ENCODE peak calls at places on chromosomes 5 and 9, in four cellular contexts. B, G, Z and R are unnamed samples.
A peak's percentile ranks its signal among the peaks of the same experiment; 100 is the strongest.

GRCh38 chr5:74401566-74402320 is 238.8 kb downstream of the ENC1 start:
- DNase-seq in B (no peak), G (no peak), Z (no peak), R (no peak)

GRCh38 chr5:179953934-179954833 is 46.5 kb upstream of the TBC1D9B start:
- DNase-seq in B (no peak), G (no peak), Z (no peak), R (no peak)

GRCh38 chr5:71807909-71808308 is 88.8 kb downstream of the CARTPT start:
- DNase-seq in B (no peak), G (no peak), Z (no peak), R (no peak)

GRCh38 chr9:85600675-85601263 is 141.0 kb downstream of the AGTPBP1 start:
- DNase-seq in B (peak; percentile 69), G (no peak), Z (no peak), R (no peak)

GRCh38 chr5:10288600-10289213 is 19.0 kb downstream of the CMBL start:
- DNase-seq in B (no peak), G (no peak), Z (no peak), R (no peak)

GRCh38 chr9:138071731-138072130 is 194.1 kb downstream of the CACNA1B start:
- DNase-seq in B (no peak), G (no peak), Z (no peak), R (no peak)

GRCh38 chr9:70933318-70933717 is 188.1 kb downstream of the TRPM3 start:
- DNase-seq in B (no peak), G (no peak), Z (no peak), R (no peak)

GRCh38 chr5:75736273-75736672 is 19.0 kb upstream of the POC5 start:
- DNase-seq in B (no peak), G (no peak), Z (no peak), R (no peak)

GRCh38 chr9:22416692-22417060 is 29.9 kb upstream of the DMRTA1 start:
- DNase-seq in B (no peak), G (no peak), Z (no peak), R (no peak)

GRCh38 chr5:74257645-74258328 is 382.7 kb downstream of the ENC1 start:
- DNase-seq in B (no peak), G (peak; percentile 14), Z (no peak), R (no peak)

GRCh38 chr5:164597293-164597900 is 1092.0 kb downstream of the MAT2B start:
- DNase-seq in B (peak; percentile 53), G (peak; percentile 5), Z (peak; percentile 2), R (no peak)

GRCh38 chr9:2260401-2261306 is 245.5 kb downstream of the SMARCA2 start:
- DNase-seq in B (no peak), G (no peak), Z (no peak), R (peak; percentile 51)

GRCh38 chr9:37801287-37801850 is 772 bp downstream of the DCAF10 start:
- DNase-seq in B (peak; percentile 32), G (peak; percentile 42), Z (no peak), R (peak; percentile 12)

GRCh38 chr9:129838707-129839259 is 3.5 kb downstream of the USP20 start:
- DNase-seq in B (no peak), G (no peak), Z (no peak), R (no peak)

GRCh38 chr5:3835817-3836216 is 240.2 kb downstream of the IRX1 start:
- DNase-seq in B (no peak), G (no peak), Z (no peak), R (no peak)

GRCh38 chr9:87238545-87238944 is 259.1 kb upstream of the DAPK1 start:
- DNase-seq in B (no peak), G (no peak), Z (no peak), R (no peak)

GRCh38 chr9:131310833-131311554 is 21.5 kb downstream of the PLPP7 start:
- DNase-seq in B (no peak), G (no peak), Z (no peak), R (peak; percentile 25)

GRCh38 chr9:1732670-1733069 is 282.5 kb upstream of the SMARCA2 start:
- DNase-seq in B (no peak), G (no peak), Z (no peak), R (peak; percentile 17)

GRCh38 chr9:113479150-113479761 is 15.7 kb downstream of the RGS3 start:
- DNase-seq in B (no peak), G (no peak), Z (no peak), R (no peak)

GRCh38 chr5:125987677-125988255 is 435.4 kb upstream of the GRAMD2B start:
- DNase-seq in B (no peak), G (no peak), Z (no peak), R (no peak)

GRCh38 chr9:35748239-35748857 is 680 bp downstream of the GBA2 start:
- DNase-seq in B (no peak), G (no peak), Z (no peak), R (no peak)

DNA sequence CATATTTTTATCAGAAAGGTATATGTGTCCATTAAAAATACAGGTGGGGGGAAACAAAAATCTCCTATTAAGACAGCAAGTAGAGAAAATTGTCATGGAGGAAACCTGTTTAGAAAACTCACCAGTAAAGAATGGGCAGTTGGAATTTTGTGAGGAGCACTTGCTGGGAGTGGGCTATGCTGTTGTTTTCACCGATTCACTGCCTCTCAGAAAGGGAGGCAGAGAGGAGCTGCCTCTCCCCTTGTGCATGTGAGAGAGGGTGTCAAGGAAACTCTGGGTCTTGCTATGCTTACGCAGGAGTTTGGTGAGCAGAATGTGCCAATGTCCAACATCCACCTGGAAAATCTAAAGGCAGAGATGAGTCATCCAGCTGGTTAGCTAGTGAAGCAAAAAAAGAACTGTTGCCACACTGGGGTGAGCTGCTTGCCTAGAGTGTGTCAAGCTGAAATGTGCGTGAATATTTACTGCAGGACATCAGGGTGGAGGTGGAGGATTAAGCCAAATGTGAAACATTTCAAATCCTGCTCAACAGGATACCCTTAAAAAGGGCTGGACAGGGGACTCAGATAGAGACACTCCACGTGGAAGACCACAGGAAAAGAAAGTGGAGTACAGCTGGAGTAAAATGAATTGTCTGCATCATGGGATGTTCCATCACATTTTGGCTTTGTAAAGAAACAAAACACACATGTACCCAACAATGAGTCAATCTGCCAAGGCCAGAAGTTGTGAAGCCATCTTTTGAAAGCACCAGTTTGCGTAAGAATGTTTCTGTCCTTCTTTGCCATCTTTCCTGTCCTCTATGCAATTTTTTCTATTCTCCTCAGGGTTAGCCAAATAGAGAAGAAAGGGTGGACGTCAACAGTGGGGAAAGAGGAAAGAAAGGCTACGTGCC is 449.7 kb upstream of the MPDZ start:
- DNase-seq in B (no peak), G (no peak), Z (no peak), R (no peak)
- TF ChIP-seq HMGXB4 in B (no peak), G (no peak), Z (no peak), R (no peak)

DNA sequence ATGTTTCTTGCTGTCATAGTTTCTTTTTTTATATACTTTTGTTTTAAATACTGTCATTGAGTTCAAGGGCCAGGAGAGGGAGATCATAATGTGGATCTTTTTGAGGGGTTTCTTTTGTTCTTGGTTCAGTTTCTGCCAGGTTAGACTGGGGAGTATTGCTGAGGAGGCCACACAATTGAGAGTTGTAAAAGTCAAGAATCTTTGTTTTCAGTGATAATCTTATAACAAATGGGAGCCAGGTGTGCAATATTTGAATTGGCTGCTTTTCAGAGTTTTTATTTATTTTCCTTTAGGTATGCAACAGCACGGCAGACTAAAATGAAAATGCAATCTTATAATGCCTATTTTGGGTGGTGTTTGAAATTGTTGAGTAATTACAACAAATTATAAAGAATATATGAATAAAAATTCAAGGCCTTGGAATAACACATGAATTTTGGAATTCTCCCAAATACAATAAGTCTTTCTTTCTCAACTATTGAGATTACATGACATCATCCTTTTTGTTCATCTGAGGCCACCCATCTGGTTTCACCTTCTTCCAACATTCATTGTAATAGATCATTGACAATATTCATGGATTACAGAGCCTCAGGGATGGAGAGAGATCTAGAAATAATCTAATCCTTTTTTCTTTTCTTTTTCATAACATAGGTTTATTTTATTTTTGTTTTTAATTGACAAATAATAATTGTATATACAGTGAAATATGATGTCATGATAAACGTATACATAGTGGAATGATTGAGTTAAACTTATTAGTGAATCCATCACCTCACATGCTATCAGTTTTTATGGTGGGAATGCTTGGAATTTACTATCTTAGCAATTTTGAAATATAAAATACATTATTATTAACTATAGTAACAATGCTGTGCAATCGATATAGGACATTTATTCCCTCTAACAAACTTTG is 1061.0 kb downstream of the NR2F1-AS1 start:
- DNase-seq in B (no peak), G (no peak), Z (no peak), R (no peak)
- TF ChIP-seq HMGXB4 in B (no peak), G (no peak), Z (no peak), R (no peak)

GRCh38 chr5:59125961-59126360 is 543.1 kb downstream of the RAB3C start:
- DNase-seq in B (no peak), G (no peak), Z (no peak), R (no peak)

GRCh38 chr5:59123595-59124561 is 541.0 kb downstream of the RAB3C start:
- DNase-seq in B (no peak), G (no peak), Z (no peak), R (no peak)

GRCh38 chr5:59128646-59129290 is 545.9 kb downstream of the RAB3C start:
- DNase-seq in B (no peak), G (no peak), Z (no peak), R (peak; percentile 47)

GRCh38 chr5:59124983-59125960 is 542.4 kb downstream of the RAB3C start:
- DNase-seq in B (peak; percentile 17), G (no peak), Z (no peak), R (no peak)

GRCh38 chr5:59126665-59127354 is 543.9 kb downstream of the RAB3C start:
- DNase-seq in B (no peak), G (no peak), Z (no peak), R (peak; percentile 87)
- TF ChIP-seq HMGXB4 in B (no peak), G (no peak), Z (no peak), R (no peak)

GRCh38 chr9:125268394-125269013 is 6.9 kb downstream of the GAPVD1 start:
- DNase-seq in B (no peak), G (no peak), Z (no peak), R (no peak)
- TF ChIP-seq HMGXB4 in B (no peak), G (no peak), Z (no peak), R (no peak)

DNA sequence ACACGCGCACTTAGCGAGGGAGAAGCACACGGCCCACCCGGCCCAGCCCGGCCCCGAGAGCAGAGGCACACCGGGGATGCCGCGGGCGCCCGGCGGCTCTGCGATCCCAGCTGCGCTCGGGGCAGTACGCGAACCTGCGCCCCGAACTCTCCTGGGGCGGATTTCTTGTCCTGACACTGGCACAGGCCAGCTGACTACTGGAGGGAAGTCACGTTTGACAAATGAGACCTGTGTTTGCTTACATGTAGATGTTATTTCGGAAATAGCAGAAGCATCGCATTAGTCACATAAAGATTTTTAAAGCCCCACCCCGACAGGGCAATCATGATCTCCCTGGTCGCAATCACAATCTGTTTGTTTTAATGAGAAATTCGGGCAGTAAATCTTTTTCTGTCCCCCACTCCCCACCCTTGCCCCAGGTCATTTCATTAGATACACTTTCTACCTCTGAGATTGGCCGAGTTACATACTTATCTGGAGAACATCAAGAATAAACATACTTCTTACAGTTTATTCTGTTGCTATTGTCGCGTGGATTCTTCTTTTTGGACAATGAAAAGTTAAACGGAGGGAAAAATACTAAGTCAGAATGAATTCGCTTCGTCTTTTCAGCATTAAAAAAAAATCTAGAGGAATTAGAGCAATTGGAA is 518.9 kb downstream of the CTNND2 start:
- DNase-seq in B (peak; percentile 20), G (no peak), Z (no peak), R (no peak)
- TF ChIP-seq HMGXB4 in B (no peak), G (no peak), Z (no peak), R (no peak)

GRCh38 chr9:136012651-136013050 is 51.5 kb upstream of the UBAC1 start:
- DNase-seq in B (peak; percentile 19), G (no peak), Z (no peak), R (no peak)
- TF ChIP-seq HMGXB4 in B (no peak), G (no peak), Z (no peak), R (no peak)

DNA sequence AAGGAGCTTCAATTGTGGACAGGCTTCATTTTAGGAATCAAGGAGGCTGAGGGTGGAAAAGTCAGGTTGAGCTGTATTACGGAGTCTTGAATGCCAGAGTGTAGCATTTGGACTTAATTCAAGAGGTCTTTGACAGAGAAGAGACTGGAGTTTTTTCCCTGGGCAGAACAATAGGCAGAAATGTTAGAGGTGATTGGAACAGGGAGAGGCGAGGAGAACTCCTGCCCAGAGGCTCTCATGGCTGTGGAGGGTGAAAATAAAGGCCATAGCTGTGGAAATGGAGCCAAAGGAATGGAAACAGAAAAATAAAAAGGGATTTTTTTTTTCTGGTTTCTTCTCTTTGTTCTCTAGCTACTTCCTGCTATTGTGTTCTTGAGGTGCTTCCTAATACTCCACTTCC is 3.7 kb upstream of the IFNB1 start:
- DNase-seq in B (no peak), G (no peak), Z (no peak), R (no peak)
- TF ChIP-seq HMGXB4 in B (no peak), G (no peak), Z (no peak), R (no peak)